ENCODE peak calls at places on chromosome 16, in eight cellular contexts. U is T-helper 1 cell, L is psoas muscle, R is activated gamma-delta T cell treated with Interleukin-2 at 50 U/mL for 16 hours, O is NCI-H1105 treated with DMSO at 0.1 percent for 48 hours, Q is NCI-H2107, I is prostate gland, J is aorta. M is an unnamed sample.
A peak's percentile ranks its signal among the peaks of the same experiment; 100 is the strongest.

GRCh38 chr16:5176505-5176904 is 78.9 kb upstream of the EEF2KMT start:
- DNase-seq in U (no peak), L (no peak), R (no peak), O (no peak), Q (no peak), I (no peak), J (no peak), M (no peak)

GRCh38 chr16:8882041-8882617 is at the start of gene LITAFD:
- DNase-seq in U (no peak), L (no peak), R (no peak), O (no peak), Q (no peak), I (no peak), J (peak; percentile 28), M (no peak)

GRCh38 chr16:22358000-22358399 is 16.4 kb downstream of the CDR2 start:
- DNase-seq in U (peak; percentile 67), L (no peak), R (peak; percentile 26), O (no peak), Q (no peak), I (no peak), J (no peak), M (no peak)

GRCh38 chr16:71762186-71762585 is 37.7 kb upstream of the PHLPP2 start:
- DNase-seq in U (no peak), L (no peak), R (no peak), O (no peak), Q (no peak), I (no peak), J (no peak), M (no peak)

GRCh38 chr16:14088155-14088753 is 17.1 kb downstream of the MRTFB start:
- DNase-seq in U (no peak), L (no peak), R (no peak), O (no peak), Q (no peak), I (no peak), J (no peak), M (no peak)

GRCh38 chr16:27204232-27204915 is 1.0 kb downstream of the KDM8 start:
- DNase-seq in U (no peak), L (no peak), R (no peak), O (peak; percentile 53), Q (no peak), I (no peak), J (no peak), M (no peak)

GRCh38 chr16:3009568-3010390 is 2.9 kb upstream of the CLDN9 start:
- DNase-seq in U (no peak), L (no peak), R (no peak), O (no peak), Q (no peak), I (peak; percentile 81), J (no peak), M (peak; percentile 90)

GRCh38 chr16:71360378-71360777 is 1.9 kb downstream of the CALB2 start:
- DNase-seq in U (no peak), L (no peak), R (no peak), O (no peak), Q (no peak), I (no peak), J (no peak), M (no peak)

GRCh38 chr16:15434425-15435215 is at the start of gene BMERB1:
- DNase-seq in U (peak; percentile 56), L (peak; percentile 85), R (peak; percentile 41), O (peak; percentile 72), Q (peak; percentile 54), I (no peak), J (peak; percentile 87), M (peak; percentile 70)

GRCh38 chr16:5336898-5337297 is 239.3 kb upstream of the EEF2KMT start:
- DNase-seq in U (no peak), L (no peak), R (no peak), O (no peak), Q (no peak), I (no peak), J (no peak), M (no peak)

GRCh38 chr16:19415461-19415860 is 2.2 kb upstream of the TMC5 start:
- DNase-seq in U (no peak), L (no peak), R (no peak), O (peak; percentile 38), Q (no peak), I (no peak), J (no peak), M (no peak)

GRCh38 chr16:751152-752007 is 9.2 kb upstream of the MSLN start:
- DNase-seq in U (no peak), L (no peak), R (no peak), O (no peak), Q (no peak), I (no peak), J (no peak), M (peak; percentile 68)

GRCh38 chr16:46830417-46830901 is 521 bp downstream of the C16orf87 start:
- DNase-seq in U (peak; percentile 39), L (peak; percentile 42), R (peak; percentile 37), O (no peak), Q (no peak), I (peak; percentile 24), J (peak; percentile 60), M (peak; percentile 80)

GRCh38 chr16:69324585-69325253 is 5.7 kb downstream of the PDF start:
- DNase-seq in U (no peak), L (no peak), R (no peak), O (no peak), Q (no peak), I (no peak), J (no peak), M (no peak)

GRCh38 chr16:53848277-53848942 is 144.5 kb downstream of the FTO start:
- DNase-seq in U (no peak), L (no peak), R (no peak), O (no peak), Q (no peak), I (no peak), J (no peak), M (no peak)

GRCh38 chr16:73711441-73712080 is 585.1 kb upstream of the PSMD7 start:
- DNase-seq in U (no peak), L (no peak), R (no peak), O (no peak), Q (no peak), I (no peak), J (no peak), M (no peak)

GRCh38 chr16:9374076-9374475 is 282.6 kb downstream of the HAPSTR1 start:
- DNase-seq in U (no peak), L (no peak), R (no peak), O (no peak), Q (no peak), I (no peak), J (no peak), M (no peak)

GRCh38 chr16:65002265-65002664 is 119.6 kb downstream of the CDH11 start:
- DNase-seq in U (no peak), L (no peak), R (no peak), O (no peak), Q (no peak), I (no peak), J (no peak), M (no peak)

GRCh38 chr16:75320435-75320834 is 69.0 kb upstream of the BCAR1 start:
- DNase-seq in U (no peak), L (no peak), R (no peak), O (no peak), Q (no peak), I (no peak), J (no peak), M (no peak)

GRCh38 chr16:4762205-4762604 is 4.8 kb downstream of the ZNF500 start:
- DNase-seq in U (no peak), L (no peak), R (no peak), O (no peak), Q (no peak), I (no peak), J (no peak), M (no peak)

GRCh38 chr16:84663433-84664101 is 15.3 kb downstream of the KLHL36 start:
- DNase-seq in U (no peak), L (no peak), R (no peak), O (no peak), Q (no peak), I (no peak), J (no peak), M (no peak)

GRCh38 chr16:57694556-57695377 is at the start of gene DRC7:
- DNase-seq in U (peak; percentile 33), L (no peak), R (no peak), O (peak; percentile 56), Q (no peak), I (no peak), J (peak; percentile 62), M (no peak)

GRCh38 chr16:85553436-85554113 is 59.5 kb upstream of the GSE1 start:
- DNase-seq in U (peak; percentile 60), L (peak; percentile 79), R (peak; percentile 48), O (peak; percentile 65), Q (no peak), I (no peak), J (peak; percentile 80), M (peak; percentile 89)

GRCh38 chr16:88570691-88571092 is 489 bp downstream of the ZC3H18 start:
- DNase-seq in U (peak; percentile 42), L (no peak), R (peak; percentile 23), O (no peak), Q (no peak), I (no peak), J (no peak), M (no peak)

GRCh38 chr16:1727651-1728624 is 21.9 kb downstream of the MAPK8IP3 start:
- DNase-seq in U (no peak), L (no peak), R (no peak), O (no peak), Q (no peak), I (no peak), J (no peak), M (no peak)

GRCh38 chr16:54538241-54538640 is 251.7 kb upstream of the IRX3 start:
- DNase-seq in U (no peak), L (no peak), R (no peak), O (peak; percentile 78), Q (no peak), I (no peak), J (no peak), M (no peak)

GRCh38 chr16:57044931-57045693 is 47.3 kb upstream of the CPNE2 start:
- DNase-seq in U (no peak), L (no peak), R (no peak), O (no peak), Q (no peak), I (no peak), J (no peak), M (no peak)

GRCh38 chr16:58399718-58400633 is 7.7 kb downstream of the GINS3 start:
- DNase-seq in U (no peak), L (no peak), R (no peak), O (no peak), Q (no peak), I (no peak), J (no peak), M (no peak)

GRCh38 chr16:69448470-69449193 is 24.2 kb downstream of the CYB5B start:
- DNase-seq in U (no peak), L (no peak), R (no peak), O (peak; percentile 86), Q (no peak), I (no peak), J (no peak), M (no peak)

GRCh38 chr16:67177743-67178699 is 5.7 kb downstream of the MATCAP1 start:
- DNase-seq in U (peak; percentile 65), L (peak; percentile 69), R (no peak), O (peak; percentile 78), Q (peak; percentile 89), I (peak; percentile 85), J (peak; percentile 73), M (peak; percentile 93)

GRCh38 chr16:47258874-47259461 is 115.2 kb upstream of the NETO2 start:
- DNase-seq in U (peak; percentile 17), L (no peak), R (no peak), O (peak; percentile 14), Q (no peak), I (no peak), J (no peak), M (no peak)

GRCh38 chr16:87344931-87345631 is 27.9 kb upstream of the C16orf95 start:
- DNase-seq in U (peak; percentile 82), L (no peak), R (peak; percentile 56), O (no peak), Q (no peak), I (no peak), J (no peak), M (peak; percentile 77)

GRCh38 chr16:4409081-4409932 is 7.1 kb downstream of the CORO7 start:
- DNase-seq in U (no peak), L (no peak), R (no peak), O (peak; percentile 14), Q (peak; percentile 36), I (no peak), J (no peak), M (no peak)

GRCh38 chr16:57669476-57670162 is 1.5 kb downstream of the ADGRG3 start:
- DNase-seq in U (no peak), L (no peak), R (no peak), O (no peak), Q (no peak), I (no peak), J (no peak), M (no peak)

M was measured in upper lobe of right lung.